ENCODE peak calls at places on chromosomes 3 and 15, in nine cellular contexts. N, Z, Q, R, D, V, H, P and E are unnamed samples.

GRCh38 chr3:194282436-194283122 is 68.5 kb downstream of the CPN2 start:
- DNase-seq in N (no peak), Z (no peak), Q (no peak), R (no peak), D (no peak), V (no peak), H (peak; percentile 54), P (no peak), E (no peak)

GRCh38 chr3:33578325-33579180 is 138.3 kb upstream of the UBP1 start:
- DNase-seq in N (peak; percentile 43), Z (peak; percentile 10), Q (peak; percentile 38), R (no peak), D (no peak), V (peak; percentile 38), H (no peak), P (peak; percentile 25), E (no peak)

GRCh38 chr15:63107895-63108546 is 13.6 kb upstream of the LACTB start:
- DNase-seq in N (peak; percentile 100), Z (peak; percentile 93), Q (peak; percentile 100), R (no peak), D (peak; percentile 41), V (peak; percentile 100), H (no peak), P (peak; percentile 99), E (no peak)

GRCh38 chr15:74036271-74037170 is 42.0 kb downstream of the PML start:
- DNase-seq in N (peak; percentile 86), Z (peak; percentile 60), Q (peak; percentile 73), R (peak; percentile 83), D (no peak), V (peak; percentile 85), H (peak; percentile 56), P (no peak), E (no peak)

GRCh38 chr3:151226088-151226563 is 23.1 kb upstream of the GPR171 start:
- DNase-seq in N (peak; percentile 81), Z (no peak), Q (peak; percentile 64), R (no peak), D (no peak), V (peak; percentile 88), H (no peak), P (peak; percentile 29), E (no peak)

GRCh38 chr15:36501063-36501678 is 78.3 kb upstream of the CDIN1 start:
- DNase-seq in N (peak; percentile 87), Z (peak; percentile 13), Q (peak; percentile 76), R (peak; percentile 55), D (no peak), V (peak; percentile 83), H (no peak), P (peak; percentile 73), E (peak; percentile 77)

GRCh38 chr15:32824777-32825176 is 107.0 kb downstream of the GREM1 start:
- DNase-seq in N (peak; percentile 67), Z (peak; percentile 80), Q (peak; percentile 94), R (no peak), D (no peak), V (peak; percentile 81), H (no peak), P (no peak), E (no peak)

GRCh38 chr15:62770752-62771151 is 271.8 kb upstream of the TPM1 start:
- DNase-seq in N (peak; percentile 48), Z (no peak), Q (peak; percentile 91), R (no peak), D (no peak), V (peak; percentile 76), H (no peak), P (peak; percentile 56), E (no peak)

GRCh38 chr3:45884368-45885201 is 1.8 kb upstream of the CCR9 start:
- DNase-seq in N (no peak), Z (no peak), Q (no peak), R (no peak), D (no peak), V (no peak), H (no peak), P (no peak), E (peak; percentile 73)

GRCh38 chr3:126753191-126754160 is 49.4 kb downstream of the CHCHD6 start:
- DNase-seq in N (peak; percentile 30), Z (no peak), Q (peak; percentile 77), R (no peak), D (no peak), V (no peak), H (no peak), P (no peak), E (no peak)

GRCh38 chr3:181369637-181370036 is 342.1 kb upstream of the SOX2 start:
- DNase-seq in N (no peak), Z (no peak), Q (no peak), R (no peak), D (no peak), V (no peak), H (no peak), P (no peak), E (no peak)

GRCh38 chr3:135040321-135041110 is 245.5 kb downstream of the EPHB1 start:
- DNase-seq in N (no peak), Z (no peak), Q (no peak), R (peak; percentile 60), D (no peak), V (no peak), H (no peak), P (no peak), E (no peak)

GRCh38 chr15:66221126-66221525 is 32.4 kb downstream of the MEGF11 start:
- DNase-seq in N (peak; percentile 43), Z (no peak), Q (no peak), R (no peak), D (no peak), V (no peak), H (no peak), P (no peak), E (no peak)

GRCh38 chr3:58998476-58999117 is 51.2 kb downstream of the CFAP20DC start:
- DNase-seq in N (peak; percentile 82), Z (peak; percentile 64), Q (peak; percentile 86), R (peak; percentile 16), D (no peak), V (peak; percentile 94), H (no peak), P (peak; percentile 86), E (peak; percentile 14)

GRCh38 chr15:29612096-29612495 is 210.2 kb downstream of the TJP1 start:
- DNase-seq in N (peak; percentile 98), Z (no peak), Q (peak; percentile 94), R (no peak), D (no peak), V (peak; percentile 95), H (no peak), P (no peak), E (no peak)

GRCh38 chr3:43217633-43218032 is 68.7 kb upstream of the SNRK start:
- DNase-seq in N (no peak), Z (no peak), Q (peak; percentile 83), R (no peak), D (no peak), V (no peak), H (no peak), P (peak; percentile 48), E (no peak)

GRCh38 chr3:36763850-36764703 is at the start of gene DCLK3:
- DNase-seq in N (no peak), Z (no peak), Q (no peak), R (peak; percentile 61), D (no peak), V (no peak), H (no peak), P (no peak), E (no peak)

GRCh38 chr3:61560452-61561373 is 658 bp upstream of the PTPRG start:
- DNase-seq in N (peak; percentile 91), Z (peak; percentile 57), Q (peak; percentile 85), R (peak; percentile 85), D (peak; percentile 90), V (peak; percentile 87), H (peak; percentile 91), P (peak; percentile 29), E (peak; percentile 69)

GRCh38 chr15:58918239-58918638 is 15.2 kb downstream of the SLTM start:
- DNase-seq in N (peak; percentile 72), Z (no peak), Q (no peak), R (no peak), D (no peak), V (peak; percentile 24), H (no peak), P (no peak), E (peak; percentile 12)

GRCh38 chr15:89307046-89307587 is 27.5 kb downstream of the POLG start:
- DNase-seq in N (peak; percentile 31), Z (no peak), Q (peak; percentile 29), R (no peak), D (no peak), V (peak; percentile 44), H (no peak), P (no peak), E (no peak)

DNA sequence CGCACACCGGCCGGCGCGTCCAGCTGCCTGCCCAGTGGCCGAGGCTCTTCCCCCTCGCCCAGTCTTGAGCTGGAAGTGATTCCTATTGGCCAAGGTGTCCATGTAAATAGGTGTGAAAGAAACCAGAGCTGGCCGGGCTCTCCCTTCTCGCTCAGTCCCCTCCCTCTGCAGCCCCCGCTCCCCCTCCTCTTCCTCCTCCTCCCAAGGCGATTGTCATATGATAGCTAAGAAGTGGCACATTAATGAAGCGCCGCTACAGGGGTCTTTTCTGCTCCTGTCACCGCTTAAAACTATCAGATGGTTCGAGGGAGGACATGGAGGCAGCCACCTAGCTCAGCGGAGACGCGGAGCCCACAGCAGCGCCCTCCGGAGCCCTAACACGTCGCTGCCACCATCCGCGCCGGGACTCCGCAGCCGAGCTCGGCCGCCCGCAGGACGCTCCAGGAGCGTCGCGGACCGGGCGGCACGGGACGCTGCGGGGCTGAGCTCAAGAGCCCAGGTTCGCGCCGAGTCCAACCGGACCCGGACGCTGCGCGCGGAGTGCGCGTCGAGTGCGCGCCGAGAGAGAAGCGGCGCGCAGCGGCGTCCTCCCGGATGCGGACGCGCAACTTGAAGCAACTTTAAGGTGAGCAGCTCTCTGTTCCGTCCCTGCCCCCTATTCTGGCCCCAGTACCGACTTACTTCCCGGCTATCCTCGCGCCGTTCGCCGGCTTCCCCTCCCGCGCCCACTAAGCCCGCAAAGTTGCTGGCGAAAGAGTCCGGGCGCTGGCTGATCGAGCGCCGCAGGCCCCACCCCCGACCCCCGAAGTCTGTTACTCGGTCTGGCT is at the start of gene FOXB1:
- DNase-seq in N (no peak), Z (no peak), Q (no peak), R (peak; percentile 39), D (no peak), V (no peak), H (no peak), P (no peak), E (no peak)
- H3K4me3 ChIP-seq in N (no peak within 1 kb of the TSS), Z (peak within 1 kb of the TSS; percentile 47), Q (peak within 1 kb of the TSS; percentile 15), R (peak within 1 kb of the TSS; percentile 48), D (no peak within 1 kb of the TSS), V (no peak within 1 kb of the TSS), H (peak within 1 kb of the TSS; percentile 54), P (no peak within 1 kb of the TSS), E (no peak within 1 kb of the TSS)

GRCh38 chr3:152574461-152575079 is 260.4 kb upstream of the P2RY1 start:
- DNase-seq in N (peak; percentile 86), Z (peak; percentile 36), Q (peak; percentile 53), R (peak; percentile 47), D (peak; percentile 80), V (peak; percentile 79), H (no peak), P (peak; percentile 31), E (peak; percentile 68)
- TF ChIP-seq CTCF in N (peak; percentile 48), Z (peak; percentile 79), Q (peak; percentile 61), R (peak; percentile 47), D (peak; percentile 31), V (peak; percentile 53), H (peak; percentile 26), P (peak; percentile 48), E (peak; percentile 50)

GRCh38 chr3:115548611-115549010 is 74.7 kb upstream of the GAP43 start:
- DNase-seq in N (no peak), Z (no peak), Q (peak; percentile 6), R (no peak), D (no peak), V (peak; percentile 22), H (no peak), P (no peak), E (no peak)
- H3K4me3 ChIP-seq in N (no peak overlapping the region), Z (no peak overlapping the region), Q (no peak overlapping the region), R (no peak overlapping the region), D (no peak overlapping the region), V (no peak overlapping the region), H (no peak overlapping the region), P (no peak overlapping the region), E (no peak overlapping the region)

GRCh38 chr3:173529062-173529711 is 131.6 kb downstream of the NLGN1 start:
- DNase-seq in N (peak; percentile 6), Z (no peak), Q (peak; percentile 11), R (peak; percentile 34), D (no peak), V (no peak), H (no peak), P (no peak), E (peak; percentile 57)
- TF ChIP-seq CTCF in N (peak; percentile 48), Z (peak; percentile 24), Q (peak; percentile 46), R (peak; percentile 83), D (no peak), V (peak; percentile 22), H (peak; percentile 34), P (peak; percentile 67), E (peak; percentile 63)